ENCODE peak calls at places on chromosomes 1 and 21, in five cellular contexts. One of them, this sample, is unnamed.

GRCh38 chr1:164466429-164466828 is 92.6 kb upstream of the PBX1 start:
- DNase-seq in adrenal gland: no peak
- DNase-seq in fibroblast of pulmonary artery: no peak
- DNase-seq in mesothelial cell of epicardium: no peak
- DNase-seq in A549: peak
- DNase-seq in this sample: no peak

GRCh38 chr21:14050121-14050520 is 160.6 kb downstream of the LIPI start:
- DNase-seq in fibroblast of pulmonary artery: no peak
- DNase-seq in mesothelial cell of epicardium: no peak
- DNase-seq in A549: no peak
- DNase-seq in adrenal gland: no peak
- DNase-seq in this sample: no peak

GRCh38 chr1:91397605-91398004 is 7.0 kb downstream of the HFM1 start:
- DNase-seq in adrenal gland: no peak
- DNase-seq in fibroblast of pulmonary artery: no peak
- DNase-seq in mesothelial cell of epicardium: no peak
- DNase-seq in A549: no peak
- DNase-seq in this sample: no peak

GRCh38 chr1:111754964-111755320 is 759 bp upstream of the DDX20 start:
- DNase-seq in adrenal gland: no peak
- DNase-seq in mesothelial cell of epicardium: peak
- DNase-seq in A549: peak
- DNase-seq in fibroblast of pulmonary artery: peak
- DNase-seq in this sample: no peak

GRCh38 chr1:39406533-39407478 is 84.6 kb upstream of the BMP8A start:
- DNase-seq in mesothelial cell of epicardium: no peak
- DNase-seq in fibroblast of pulmonary artery: peak
- DNase-seq in adrenal gland: no peak
- DNase-seq in A549: no peak
- DNase-seq in this sample: no peak

GRCh38 chr1:5993553-5994510 is 1.6 kb upstream of the NPHP4 start:
- DNase-seq in adrenal gland: no peak
- DNase-seq in fibroblast of pulmonary artery: no peak
- DNase-seq in mesothelial cell of epicardium: no peak
- DNase-seq in A549: no peak
- DNase-seq in this sample: no peak

GRCh38 chr1:98921817-98922216 is 82.8 kb downstream of the PLPPR5 start:
- DNase-seq in mesothelial cell of epicardium: no peak
- DNase-seq in adrenal gland: no peak
- DNase-seq in A549: no peak
- DNase-seq in fibroblast of pulmonary artery: no peak
- DNase-seq in this sample: no peak

GRCh38 chr1:163275222-163275621 is 46.5 kb upstream of the NUF2 start:
- DNase-seq in mesothelial cell of epicardium: no peak
- DNase-seq in adrenal gland: no peak
- DNase-seq in fibroblast of pulmonary artery: peak
- DNase-seq in A549: peak
- DNase-seq in this sample: no peak

GRCh38 chr1:248622491-248623106 is 12.3 kb downstream of the OR2T11 start:
- DNase-seq in adrenal gland: no peak
- DNase-seq in fibroblast of pulmonary artery: peak
- DNase-seq in A549: peak
- DNase-seq in mesothelial cell of epicardium: no peak
- DNase-seq in this sample: no peak

GRCh38 chr1:40818264-40818961 is 34.8 kb downstream of the KCNQ4 start:
- DNase-seq in adrenal gland: peak
- DNase-seq in mesothelial cell of epicardium: peak
- DNase-seq in fibroblast of pulmonary artery: no peak
- DNase-seq in A549: no peak
- DNase-seq in this sample: peak

GRCh38 chr1:205493241-205494085 is 11.0 kb upstream of the CDK18 start:
- DNase-seq in adrenal gland: peak
- DNase-seq in fibroblast of pulmonary artery: peak
- DNase-seq in mesothelial cell of epicardium: no peak
- DNase-seq in A549: no peak
- DNase-seq in this sample: no peak

GRCh38 chr1:109484519-109484975 is 842 bp downstream of the ATXN7L2 start:
- DNase-seq in adrenal gland: no peak
- DNase-seq in fibroblast of pulmonary artery: no peak
- DNase-seq in mesothelial cell of epicardium: no peak
- DNase-seq in A549: no peak
- DNase-seq in this sample: no peak

GRCh38 chr1:39955547-39956539 is 898 bp downstream of the MFSD2A start:
- DNase-seq in fibroblast of pulmonary artery: peak
- DNase-seq in adrenal gland: peak
- DNase-seq in mesothelial cell of epicardium: peak
- DNase-seq in A549: peak
- DNase-seq in this sample: no peak

GRCh38 chr1:73452522-73452921 is 745.5 kb downstream of the LRRIQ3 start:
- DNase-seq in adrenal gland: no peak
- DNase-seq in A549: no peak
- DNase-seq in mesothelial cell of epicardium: no peak
- DNase-seq in fibroblast of pulmonary artery: no peak
- DNase-seq in this sample: no peak

GRCh38 chr1:53198241-53198651 is 1.6 kb downstream of the CPT2 start:
- DNase-seq in mesothelial cell of epicardium: peak
- DNase-seq in A549: no peak
- DNase-seq in fibroblast of pulmonary artery: peak
- DNase-seq in adrenal gland: no peak
- DNase-seq in this sample: no peak

GRCh38 chr1:114278911-114279310 is 125.2 kb upstream of the SYT6 start:
- DNase-seq in A549: no peak
- DNase-seq in fibroblast of pulmonary artery: no peak
- DNase-seq in mesothelial cell of epicardium: no peak
- DNase-seq in adrenal gland: no peak
- DNase-seq in this sample: no peak

GRCh38 chr1:55286851-55287602 is 71.9 kb upstream of the USP24 start:
- DNase-seq in mesothelial cell of epicardium: no peak
- DNase-seq in adrenal gland: no peak
- DNase-seq in A549: no peak
- DNase-seq in fibroblast of pulmonary artery: peak
- DNase-seq in this sample: no peak

GRCh38 chr1:112836642-112837041 is 119.4 kb downstream of the SLC16A1 start:
- DNase-seq in fibroblast of pulmonary artery: no peak
- DNase-seq in mesothelial cell of epicardium: no peak
- DNase-seq in A549: no peak
- DNase-seq in adrenal gland: no peak
- DNase-seq in this sample: no peak

GRCh38 chr21:41707231-41707988 is 59.4 kb downstream of the RIPK4 start:
- DNase-seq in fibroblast of pulmonary artery: no peak
- DNase-seq in mesothelial cell of epicardium: no peak
- DNase-seq in adrenal gland: no peak
- DNase-seq in A549: no peak
- DNase-seq in this sample: no peak

GRCh38 chr1:226912587-226913176 is 27.4 kb upstream of the COQ8A start:
- DNase-seq in A549: peak
- DNase-seq in mesothelial cell of epicardium: peak
- DNase-seq in adrenal gland: peak
- DNase-seq in fibroblast of pulmonary artery: peak
- DNase-seq in this sample: peak

GRCh38 chr1:172902861-172903381 is 147.8 kb downstream of the TNFSF18 start:
- DNase-seq in mesothelial cell of epicardium: no peak
- DNase-seq in A549: no peak
- DNase-seq in fibroblast of pulmonary artery: peak
- DNase-seq in adrenal gland: no peak
- DNase-seq in this sample: no peak

GRCh38 chr1:204791453-204792366 is 79.0 kb upstream of the NFASC start:
- DNase-seq in adrenal gland: peak
- DNase-seq in fibroblast of pulmonary artery: peak
- DNase-seq in mesothelial cell of epicardium: peak
- DNase-seq in A549: peak
- DNase-seq in this sample: peak

GRCh38 chr1:216961516-216961915 is 238.3 kb upstream of the ESRRG start:
- DNase-seq in adrenal gland: no peak
- DNase-seq in mesothelial cell of epicardium: no peak
- DNase-seq in A549: no peak
- DNase-seq in fibroblast of pulmonary artery: no peak
- DNase-seq in this sample: no peak

GRCh38 chr1:12014141-12014981 is 4.9 kb upstream of the MIIP start:
- DNase-seq in adrenal gland: no peak
- DNase-seq in fibroblast of pulmonary artery: no peak
- DNase-seq in mesothelial cell of epicardium: no peak
- DNase-seq in A549: peak
- DNase-seq in this sample: no peak

GRCh38 chr1:61056674-61057439 is 25.5 kb upstream of the NFIA start:
- DNase-seq in mesothelial cell of epicardium: peak
- DNase-seq in A549: peak
- DNase-seq in adrenal gland: peak
- DNase-seq in fibroblast of pulmonary artery: peak
- DNase-seq in this sample: no peak

GRCh38 chr21:42234464-42235241 is 15.7 kb downstream of the ABCG1 start:
- DNase-seq in fibroblast of pulmonary artery: peak
- DNase-seq in A549: peak
- DNase-seq in adrenal gland: peak
- DNase-seq in mesothelial cell of epicardium: peak
- DNase-seq in this sample: peak

GRCh38 chr1:117851687-117852086 is 77.7 kb downstream of the GDAP2 start:
- DNase-seq in mesothelial cell of epicardium: no peak
- DNase-seq in A549: no peak
- DNase-seq in fibroblast of pulmonary artery: no peak
- DNase-seq in adrenal gland: no peak
- DNase-seq in this sample: no peak

GRCh38 chr1:29648798-29649374 is 412.6 kb downstream of the PTPRU start:
- DNase-seq in fibroblast of pulmonary artery: no peak
- DNase-seq in A549: no peak
- DNase-seq in mesothelial cell of epicardium: peak
- DNase-seq in adrenal gland: peak
- DNase-seq in this sample: no peak

GRCh38 chr1:54016343-54017282 is 1.4 kb downstream of the LDLRAD1 start:
- DNase-seq in mesothelial cell of epicardium: no peak
- DNase-seq in A549: peak
- DNase-seq in adrenal gland: peak
- DNase-seq in fibroblast of pulmonary artery: peak
- DNase-seq in this sample: no peak

GRCh38 chr1:39917825-39918224 is 16.1 kb upstream of the MYCL start:
- DNase-seq in fibroblast of pulmonary artery: no peak
- DNase-seq in adrenal gland: no peak
- DNase-seq in mesothelial cell of epicardium: no peak
- DNase-seq in A549: peak
- DNase-seq in this sample: no peak

GRCh38 chr1:215842905-215843304 is 275.8 kb downstream of the KCTD3 start:
- DNase-seq in fibroblast of pulmonary artery: no peak
- DNase-seq in mesothelial cell of epicardium: no peak
- DNase-seq in adrenal gland: no peak
- DNase-seq in A549: no peak
- DNase-seq in this sample: no peak

GRCh38 chr1:115006191-115006590 is 23.4 kb upstream of the TSHB start:
- DNase-seq in mesothelial cell of epicardium: no peak
- DNase-seq in adrenal gland: no peak
- DNase-seq in A549: no peak
- DNase-seq in fibroblast of pulmonary artery: no peak
- DNase-seq in this sample: no peak

GRCh38 chr1:200969726-200970521 is 53.6 kb downstream of the KIF21B start:
- DNase-seq in mesothelial cell of epicardium: no peak
- DNase-seq in adrenal gland: no peak
- DNase-seq in fibroblast of pulmonary artery: no peak
- DNase-seq in A549: no peak
- DNase-seq in this sample: no peak

GRCh38 chr1:32365445-32365844 is 3.1 kb downstream of the TSSK3 start:
- DNase-seq in A549: no peak
- DNase-seq in mesothelial cell of epicardium: no peak
- DNase-seq in fibroblast of pulmonary artery: no peak
- DNase-seq in adrenal gland: no peak
- DNase-seq in this sample: no peak
- TF ChIP-seq CTCF in A549: no peak
- TF ChIP-seq CTCF in mesothelial cell of epicardium: no peak
- TF ChIP-seq CTCF in fibroblast of pulmonary artery: no peak
- TF ChIP-seq CTCF in adrenal gland: no peak
- TF ChIP-seq CTCF in this sample: no peak

GRCh38 chr1:179007233-179007632 is 18.5 kb upstream of the FAM20B start:
- DNase-seq in adrenal gland: no peak
- DNase-seq in fibroblast of pulmonary artery: no peak
- DNase-seq in A549: no peak
- DNase-seq in mesothelial cell of epicardium: no peak
- DNase-seq in this sample: no peak
- TF ChIP-seq CTCF in adrenal gland: no peak
- TF ChIP-seq CTCF in fibroblast of pulmonary artery: no peak
- TF ChIP-seq CTCF in A549: no peak
- TF ChIP-seq CTCF in mesothelial cell of epicardium: no peak
- TF ChIP-seq CTCF in this sample: no peak

GRCh38 chr1:234185438-234185837 is 187.8 kb upstream of the COA6 start:
- DNase-seq in fibroblast of pulmonary artery: no peak
- DNase-seq in adrenal gland: no peak
- DNase-seq in A549: no peak
- DNase-seq in mesothelial cell of epicardium: no peak
- DNase-seq in this sample: no peak

GRCh38 chr1:234186037-234186688 is 187.1 kb upstream of the COA6 start:
- DNase-seq in fibroblast of pulmonary artery: no peak
- DNase-seq in adrenal gland: no peak
- DNase-seq in mesothelial cell of epicardium: no peak
- DNase-seq in A549: peak
- DNase-seq in this sample: no peak

GRCh38 chr1:234188454-234188792 is 184.8 kb upstream of the COA6 start:
- DNase-seq in mesothelial cell of epicardium: no peak
- DNase-seq in A549: peak
- DNase-seq in fibroblast of pulmonary artery: no peak
- DNase-seq in adrenal gland: no peak
- DNase-seq in this sample: no peak
- TF ChIP-seq CTCF in mesothelial cell of epicardium: no peak
- TF ChIP-seq CTCF in A549: no peak
- TF ChIP-seq CTCF in fibroblast of pulmonary artery: no peak
- TF ChIP-seq CTCF in adrenal gland: no peak
- TF ChIP-seq CTCF in this sample: peak

GRCh38 chr1:66452162-66452561 is 81.8 kb upstream of the SGIP1 start:
- DNase-seq in mesothelial cell of epicardium: no peak
- DNase-seq in A549: peak
- DNase-seq in adrenal gland: no peak
- DNase-seq in fibroblast of pulmonary artery: no peak
- DNase-seq in this sample: no peak
- TF ChIP-seq CTCF in mesothelial cell of epicardium: no peak
- TF ChIP-seq CTCF in A549: no peak
- TF ChIP-seq CTCF in adrenal gland: no peak
- TF ChIP-seq CTCF in fibroblast of pulmonary artery: peak
- TF ChIP-seq CTCF in this sample: peak

GRCh38 chr21:39852726-39853510 is 14.3 kb upstream of the PCP4 start:
- DNase-seq in mesothelial cell of epicardium: no peak
- DNase-seq in adrenal gland: no peak
- DNase-seq in A549: no peak
- DNase-seq in fibroblast of pulmonary artery: no peak
- DNase-seq in this sample: no peak

GRCh38 chr21:39852021-39852721 is 15.1 kb upstream of the PCP4 start:
- DNase-seq in mesothelial cell of epicardium: no peak
- DNase-seq in fibroblast of pulmonary artery: no peak
- DNase-seq in A549: no peak
- DNase-seq in adrenal gland: no peak
- DNase-seq in this sample: no peak

GRCh38 chr21:39850333-39850732 is 16.9 kb upstream of the PCP4 start:
- DNase-seq in fibroblast of pulmonary artery: no peak
- DNase-seq in adrenal gland: no peak
- DNase-seq in A549: no peak
- DNase-seq in mesothelial cell of epicardium: no peak
- DNase-seq in this sample: no peak

GRCh38 chr21:39851219-39851618 is 16.0 kb upstream of the PCP4 start:
- DNase-seq in fibroblast of pulmonary artery: no peak
- DNase-seq in mesothelial cell of epicardium: no peak
- DNase-seq in adrenal gland: no peak
- DNase-seq in A549: no peak
- DNase-seq in this sample: no peak

GRCh38 chr21:39854572-39854971 is 12.7 kb upstream of the PCP4 start:
- DNase-seq in mesothelial cell of epicardium: no peak
- DNase-seq in fibroblast of pulmonary artery: no peak
- DNase-seq in A549: no peak
- DNase-seq in adrenal gland: no peak
- DNase-seq in this sample: no peak
- TF ChIP-seq CTCF in mesothelial cell of epicardium: no peak
- TF ChIP-seq CTCF in fibroblast of pulmonary artery: no peak
- TF ChIP-seq CTCF in A549: no peak
- TF ChIP-seq CTCF in adrenal gland: no peak
- TF ChIP-seq CTCF in this sample: no peak

This sample was measured in progenitor cell of endocrine pancreas.